ENCODE peak calls at places on chromosomes 7 and 10, in four cellular contexts. Z is AG10803; U is activated CD4-positive, alpha-beta T cell treated with anti-CD3 and anti-CD28 coated beads for 1 hour; C is activated B cell treated with CpG ODN at 0.5 μM for 24 hours. Q is an unnamed sample.

GRCh38 chr7:73544678-73545077 is 12.8 kb downstream of the BCL7B start:
- DNase-seq in Z (no peak), U (no peak), C (no peak), Q (no peak)

GRCh38 chr7:157576415-157576814 is 239.6 kb downstream of the DNAJB6 start:
- DNase-seq in Z (no peak), U (peak), C (peak), Q (peak)

GRCh38 chr7:133941496-133941895 is 185.6 kb upstream of the LRGUK start:
- DNase-seq in Z (peak), U (no peak), C (no peak), Q (no peak)

GRCh38 chr10:22911889-22912762 is 15.7 kb upstream of the ARMC3 start:
- DNase-seq in Z (no peak), U (no peak), C (no peak), Q (no peak)

GRCh38 chr10:77383861-77384553 is 253.6 kb downstream of the KCNMA1 start:
- DNase-seq in Z (no peak), U (no peak), C (no peak), Q (no peak)

GRCh38 chr7:139543801-139544603 is 20.5 kb downstream of the CLEC2L start:
- DNase-seq in Z (no peak), U (no peak), C (no peak), Q (no peak)

GRCh38 chr10:58477122-58477521 is 35.5 kb upstream of the BICC1 start:
- DNase-seq in Z (peak), U (no peak), C (no peak), Q (no peak)

GRCh38 chr10:7436490-7437100 is 25.8 kb upstream of the SFMBT2 start:
- DNase-seq in Z (no peak), U (no peak), C (no peak), Q (no peak)

GRCh38 chr10:73863039-73863817 is 11.1 kb downstream of the CAMK2G start:
- DNase-seq in Z (peak), U (no peak), C (no peak), Q (no peak)

GRCh38 chr10:26952094-26952493 is 91.3 kb upstream of the ABI1 start:
- DNase-seq in Z (no peak), U (no peak), C (no peak), Q (no peak)

GRCh38 chr10:131947631-131948347 is 33.9 kb downstream of the BNIP3 start:
- DNase-seq in Z (peak), U (no peak), C (no peak), Q (no peak)

GRCh38 chr7:102836206-102836938 is 76.4 kb upstream of the LRRC17 start:
- DNase-seq in Z (peak), U (no peak), C (no peak), Q (no peak)

GRCh38 chr10:13340626-13341370 is 7.3 kb downstream of the SEPHS1 start:
- DNase-seq in Z (no peak), U (no peak), C (no peak), Q (no peak)

GRCh38 chr7:131276190-131276589 is 51.5 kb upstream of the MKLN1 start:
- DNase-seq in Z (no peak), U (no peak), C (no peak), Q (no peak)

GRCh38 chr10:28959850-28960501 is 282.7 kb downstream of the BAMBI start:
- DNase-seq in Z (no peak), U (no peak), C (no peak), Q (no peak)

GRCh38 chr10:132422169-132422691 is 25.2 kb downstream of the PWWP2B start:
- DNase-seq in Z (no peak), U (no peak), C (peak), Q (no peak)

GRCh38 chr10:70543911-70544310 is 58.6 kb downstream of the PRF1 start:
- DNase-seq in Z (no peak), U (no peak), C (no peak), Q (no peak)

GRCh38 chr10:71302874-71303568 is 16.0 kb upstream of the SLC29A3 start:
- DNase-seq in Z (peak), U (no peak), C (no peak), Q (no peak)

GRCh38 chr10:71821909-71822763 is 28.9 kb downstream of the PSAP start:
- DNase-seq in Z (peak), U (no peak), C (no peak), Q (no peak)

Q was measured in activated CD8-positive, alpha-beta memory T cell treated with anti-CD3 and anti-CD28 coated beads for 1 hour.